ENCODE peak calls at places on chromosomes 13 and 19, in six cellular contexts. J is GM12878, Y is HepG2, L is A549, X is K562, W is endothelial cell of umbilical vein. I is an unnamed sample.

GRCh38 chr13:21078501-21078900 is 17.1 kb upstream of the LATS2 start:
- DNase-seq in J (no peak), Y (no peak), L (no peak), X (no peak), W (peak), I (no peak)

GRCh38 chr19:47497073-47497766 is 13.2 kb upstream of the KPTN start:
- DNase-seq in J (no peak), Y (no peak), L (no peak), X (peak), W (no peak), I (no peak)

GRCh38 chr13:67023088-67023893 is 206.8 kb downstream of the PCDH9 start:
- DNase-seq in J (no peak), Y (no peak), L (peak), X (peak), W (peak), I (peak)

GRCh38 chr13:39527961-39528720 is 74.9 kb downstream of the LHFPL6 start:
- DNase-seq in J (no peak), Y (no peak), L (peak), X (no peak), W (peak), I (no peak)

GRCh38 chr13:44159633-44160279 is 213.9 kb upstream of the SERP2 start:
- DNase-seq in J (no peak), Y (no peak), L (peak), X (no peak), W (no peak), I (no peak)

GRCh38 chr19:51511353-51511752 is 9.8 kb upstream of the SIGLEC12 start:
- DNase-seq in J (no peak), Y (peak), L (no peak), X (peak), W (no peak), I (peak)

GRCh38 chr19:42831221-42832019 is 48.1 kb downstream of the PSG1 start:
- DNase-seq in J (no peak), Y (peak), L (peak), X (no peak), W (no peak), I (no peak)

GRCh38 chr13:101309014-101309619 is 107.2 kb downstream of the NALCN start:
- DNase-seq in J (no peak), Y (no peak), L (no peak), X (no peak), W (no peak), I (no peak)

GRCh38 chr19:38691938-38692457 is 44.5 kb downstream of the ACTN4 start:
- DNase-seq in J (no peak), Y (no peak), L (no peak), X (no peak), W (no peak), I (no peak)

GRCh38 chr13:76029088-76029487 is 393.0 kb downstream of the LMO7 start:
- DNase-seq in J (no peak), Y (no peak), L (no peak), X (peak), W (no peak), I (peak)

GRCh38 chr19:36266375-36266961 is 51.6 kb downstream of the ZNF146 start:
- DNase-seq in J (no peak), Y (no peak), L (no peak), X (peak), W (no peak), I (no peak)

GRCh38 chr13:79485014-79485441 is 4.1 kb downstream of the NDFIP2 start:
- DNase-seq in J (no peak), Y (peak), L (peak), X (no peak), W (no peak), I (peak)

GRCh38 chr19:35295792-35296462 is 4.0 kb downstream of the MAG start:
- DNase-seq in J (no peak), Y (no peak), L (no peak), X (peak), W (no peak), I (no peak)

GRCh38 chr19:42175952-42176648 is 41.4 kb downstream of the DEDD2 start:
- DNase-seq in J (no peak), Y (no peak), L (peak), X (no peak), W (peak), I (no peak)

GRCh38 chr19:41541990-41542584 is 33.9 kb upstream of the CEACAM21 start:
- DNase-seq in J (no peak), Y (peak), L (peak), X (peak), W (peak), I (peak)

GRCh38 chr13:110310541-110311491 is 3.7 kb downstream of the COL4A2 start:
- DNase-seq in J (no peak), Y (no peak), L (no peak), X (no peak), W (no peak), I (no peak)

GRCh38 chr19:29501816-29502580 is 23.8 kb upstream of the VSTM2B start:
- DNase-seq in J (no peak), Y (no peak), L (no peak), X (no peak), W (no peak), I (no peak)

GRCh38 chr19:4965061-4965460 is 3.9 kb upstream of the KDM4B start:
- DNase-seq in J (no peak), Y (no peak), L (no peak), X (no peak), W (no peak), I (no peak)

GRCh38 chr13:51328488-51328887 is 11.0 kb upstream of the SERPINE3 start:
- DNase-seq in J (no peak), Y (no peak), L (no peak), X (no peak), W (no peak), I (no peak)

GRCh38 chr19:18099623-18099995 is 2.0 kb downstream of the MAST3 start:
- DNase-seq in J (no peak), Y (no peak), L (no peak), X (no peak), W (no peak), I (no peak)

GRCh38 chr13:45196622-45197021 is 4.2 kb downstream of the KCTD4 start:
- DNase-seq in J (no peak), Y (no peak), L (no peak), X (peak), W (no peak), I (no peak)

GRCh38 chr19:4139614-4140236 is 13.7 kb upstream of the CREB3L3 start:
- DNase-seq in J (peak), Y (peak), L (peak), X (peak), W (peak), I (peak)

GRCh38 chr19:38769635-38770211 is 3.6 kb downstream of the LGALS7 start:
- DNase-seq in J (no peak), Y (no peak), L (peak), X (peak), W (peak), I (no peak)

GRCh38 chr13:86020350-86021002 is 221.3 kb upstream of the SLITRK6 start:
- DNase-seq in J (no peak), Y (no peak), L (no peak), X (no peak), W (no peak), I (no peak)

GRCh38 chr19:7808108-7808507 is 21.9 kb upstream of the EVI5L start:
- DNase-seq in J (no peak), Y (no peak), L (no peak), X (no peak), W (no peak), I (no peak)

GRCh38 chr13:49060698-49061387 is 85.1 kb downstream of the FNDC3A start:
- DNase-seq in J (no peak), Y (no peak), L (no peak), X (peak), W (no peak), I (no peak)

GRCh38 chr19:4581381-4582111 is 22.1 kb upstream of the SEMA6B start:
- DNase-seq in J (no peak), Y (no peak), L (no peak), X (peak), W (no peak), I (peak)

GRCh38 chr13:108777421-108778420 is 148.3 kb downstream of the MYO16 start:
- DNase-seq in J (no peak), Y (peak), L (peak), X (no peak), W (no peak), I (no peak)

GRCh38 chr13:36981156-36981743 is 17.9 kb downstream of the ALG5 start:
- DNase-seq in J (no peak), Y (peak), L (no peak), X (peak), W (peak), I (peak)

GRCh38 chr13:97627566-97627965 is 193.6 kb downstream of the RAP2A start:
- DNase-seq in J (no peak), Y (peak), L (no peak), X (peak), W (no peak), I (no peak)

GRCh38 chr13:31032574-31033095 is 100.2 kb downstream of the TEX26 start:
- DNase-seq in J (no peak), Y (no peak), L (no peak), X (no peak), W (no peak), I (no peak)

GRCh38 chr19:29528350-29528945 is 2.7 kb downstream of the VSTM2B start:
- DNase-seq in J (peak), Y (peak), L (peak), X (peak), W (peak), I (peak)

GRCh38 chr13:42696191-42696590 is 85.2 kb upstream of the FAM216B start:
- DNase-seq in J (no peak), Y (no peak), L (no peak), X (no peak), W (no peak), I (no peak)

GRCh38 chr13:54875111-54875510 is 1846.5 kb downstream of the OLFM4 start:
- DNase-seq in J (no peak), Y (no peak), L (no peak), X (no peak), W (no peak), I (no peak)

GRCh38 chr13:101916108-101916757 is 463.8 kb downstream of the ITGBL1 start:
- DNase-seq in J (no peak), Y (no peak), L (peak), X (peak), W (no peak), I (no peak)

GRCh38 chr19:55407625-55408319 is at the start of gene UBE2S:
- DNase-seq in J (peak), Y (peak), L (peak), X (peak), W (peak), I (peak)

GRCh38 chr13:113901642-113902041 is 37.8 kb upstream of the GAS6 start:
- DNase-seq in J (no peak), Y (no peak), L (no peak), X (no peak), W (no peak), I (no peak)

GRCh38 chr19:53365899-53366493 is 491 bp downstream of the ZNF525 start:
- DNase-seq in J (no peak), Y (peak), L (no peak), X (peak), W (no peak), I (peak)

DNA sequence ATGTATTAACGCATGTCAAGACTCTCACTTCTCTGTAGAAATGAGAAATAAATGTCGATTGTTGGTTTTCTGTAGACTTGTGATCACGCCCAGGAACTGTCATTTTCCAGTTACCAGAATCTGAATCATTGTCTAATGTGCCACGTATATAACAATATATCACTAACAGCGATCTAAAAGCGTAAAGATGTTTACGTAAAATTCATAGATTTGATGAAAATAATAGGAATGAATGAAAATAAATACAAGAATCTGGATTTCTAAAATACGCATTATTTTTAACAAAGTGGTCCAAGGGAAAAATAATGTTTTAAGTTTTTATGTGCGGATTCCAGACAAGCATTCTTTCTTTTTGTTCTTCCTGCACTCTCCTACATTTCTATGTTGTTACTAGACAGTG is 13.9 kb downstream of the CDX2 start:
- DNase-seq in J (no peak), Y (no peak), L (no peak), X (no peak), W (no peak), I (no peak)
- TF ChIP-seq MAX in J (no peak), Y (no peak), L (no peak), X (no peak), W (no peak), I (no peak)

GRCh38 chr19:2983351-2984195 is 6.2 kb downstream of the TLE6 start:
- DNase-seq in J (no peak), Y (no peak), L (no peak), X (no peak), W (peak), I (peak)
- TF ChIP-seq MYC in J (no peak), Y (no peak), L (no peak), X (no peak), W (no peak), I (peak)

GRCh38 chr19:33825556-33825955 is 28.9 kb downstream of the KCTD15 start:
- DNase-seq in J (no peak), Y (no peak), L (no peak), X (no peak), W (no peak), I (no peak)
- TF ChIP-seq MAX in J (no peak), Y (no peak), L (no peak), X (no peak), W (no peak), I (no peak)

GRCh38 chr19:2195361-2195760 is 31.6 kb downstream of the DOT1L start:
- DNase-seq in J (no peak), Y (no peak), L (no peak), X (no peak), W (no peak), I (no peak)

GRCh38 chr19:2194513-2195078 is 30.9 kb downstream of the DOT1L start:
- DNase-seq in J (no peak), Y (no peak), L (no peak), X (no peak), W (no peak), I (no peak)

GRCh38 chr19:2192862-2193261 is 29.1 kb downstream of the DOT1L start:
- DNase-seq in J (no peak), Y (no peak), L (no peak), X (no peak), W (no peak), I (no peak)

GRCh38 chr19:2195914-2196313 is 32.2 kb downstream of the DOT1L start:
- DNase-seq in J (no peak), Y (no peak), L (no peak), X (no peak), W (no peak), I (no peak)

DNA sequence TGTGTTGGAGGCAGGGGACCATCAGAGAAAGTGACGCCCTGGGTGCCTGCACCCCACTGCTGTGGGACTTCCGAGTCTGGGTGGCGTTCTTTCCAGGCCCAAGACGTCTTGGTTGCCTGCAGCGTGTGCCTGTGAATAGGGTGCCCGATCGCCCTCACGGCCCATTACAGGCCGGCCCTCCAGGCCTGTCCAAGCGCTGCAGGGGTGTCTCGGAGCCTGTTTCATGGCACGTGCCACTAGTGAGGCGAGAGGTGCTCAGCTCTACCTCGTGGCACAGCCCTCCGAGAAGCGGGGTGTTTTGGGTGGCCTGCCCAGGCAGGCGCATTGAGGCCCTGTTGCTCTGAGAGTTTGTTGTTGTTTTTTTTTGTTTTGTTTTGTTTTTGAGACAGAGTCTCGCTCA is 30.1 kb downstream of the DOT1L start:
- DNase-seq in J (no peak), Y (no peak), L (no peak), X (no peak), W (no peak), I (no peak)
- TF ChIP-seq MYC in J (no peak), Y (no peak), L (no peak), X (no peak), W (no peak), I (no peak)

GRCh38 chr13:47959468-47960088 is 41.5 kb downstream of the SUCLA2 start:
- DNase-seq in J (no peak), Y (no peak), L (no peak), X (no peak), W (no peak), I (no peak)
- TF ChIP-seq MAX in J (no peak), Y (no peak), L (no peak), X (no peak), W (no peak), I (no peak)

DNA sequence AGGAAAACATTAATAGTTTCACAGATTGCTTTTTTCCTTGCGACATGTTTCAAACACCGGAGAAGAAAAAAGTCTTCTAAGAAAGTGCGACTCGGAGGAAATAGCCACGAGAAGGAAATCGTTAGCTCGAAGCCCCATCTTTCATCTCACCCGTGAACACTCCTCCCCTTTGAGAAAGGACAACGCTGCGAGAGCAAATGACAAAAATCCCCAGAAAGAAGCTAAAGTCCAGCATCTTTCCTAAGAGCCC is 65.5 kb downstream of the KCNRG start:
- DNase-seq in J (no peak), Y (no peak), L (no peak), X (no peak), W (peak), I (no peak)
- TF ChIP-seq MYC in J (no peak), Y (no peak), L (no peak), X (no peak), W (no peak), I (no peak)

DNA sequence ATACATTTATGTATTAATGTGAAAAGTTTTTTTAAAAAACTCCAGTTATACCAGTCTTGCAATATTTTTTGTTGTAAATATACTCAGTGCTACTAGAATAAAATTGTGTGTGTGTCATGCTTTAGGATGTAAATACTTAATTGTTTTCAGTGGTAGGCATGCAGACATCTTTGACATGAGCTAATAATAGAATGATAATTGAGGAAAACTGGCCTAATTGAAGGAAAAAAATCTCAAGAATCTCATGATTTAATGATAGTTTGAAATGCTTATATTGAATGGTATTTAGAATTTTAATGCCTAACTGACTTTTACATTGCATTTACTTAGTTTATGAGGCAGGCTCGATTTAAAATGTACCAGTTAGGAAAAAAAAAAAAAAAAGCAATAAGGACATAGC is 3.2 kb upstream of the MAB21L1 start:
- DNase-seq in J (no peak), Y (no peak), L (no peak), X (no peak), W (no peak), I (no peak)
- TF ChIP-seq MAX in J (no peak), Y (no peak), L (no peak), X (no peak), W (no peak), I (no peak)

GRCh38 chr19:13744179-13744578 is 20.1 kb upstream of the MRI1 start:
- DNase-seq in J (no peak), Y (no peak), L (no peak), X (no peak), W (peak), I (no peak)
- TF ChIP-seq MYC in J (no peak), Y (no peak), L (no peak), X (no peak), W (no peak), I (no peak)

GRCh38 chr19:32387701-32388392 is 17.7 kb upstream of the DPY19L3 start:
- DNase-seq in J (no peak), Y (no peak), L (no peak), X (no peak), W (no peak), I (peak)
- TF ChIP-seq MAX in J (no peak), Y (no peak), L (no peak), X (no peak), W (no peak), I (peak)